ENCODE peak calls at places on chromosomes 6 and 20, in five cellular contexts. One of them, this sample, is unnamed.

GRCh38 chr6:22071655-22072054 is 225.2 kb downstream of the PRL start:
- DNase-seq in HepG2: no peak
- DNase-seq in transverse colon: no peak
- DNase-seq in HAP-1: no peak
- DNase-seq in cardiac fibroblast: peak; percentile 76
- DNase-seq in this sample: no peak

GRCh38 chr6:110608151-110608550 is 131.7 kb upstream of the SLC22A16 start:
- DNase-seq in cardiac fibroblast: no peak
- DNase-seq in transverse colon: no peak
- DNase-seq in HepG2: no peak
- DNase-seq in HAP-1: no peak
- DNase-seq in this sample: no peak

GRCh38 chr6:146871613-146872465 is 273.1 kb downstream of the ADGB start:
- DNase-seq in HepG2: peak; percentile 28
- DNase-seq in HAP-1: no peak
- DNase-seq in cardiac fibroblast: no peak
- DNase-seq in transverse colon: no peak
- DNase-seq in this sample: no peak

GRCh38 chr6:148509789-148510581 is 167.3 kb downstream of the SASH1 start:
- DNase-seq in HAP-1: peak; percentile 43
- DNase-seq in transverse colon: peak; percentile 59
- DNase-seq in HepG2: no peak
- DNase-seq in cardiac fibroblast: peak; percentile 98
- DNase-seq in this sample: no peak

GRCh38 chr6:52725133-52725529 is 38.1 kb downstream of the GSTA2 start:
- DNase-seq in cardiac fibroblast: peak; percentile 46
- DNase-seq in transverse colon: peak; percentile 17
- DNase-seq in HepG2: no peak
- DNase-seq in HAP-1: no peak
- DNase-seq in this sample: no peak

GRCh38 chr6:21438986-21439352 is 154.6 kb upstream of the SOX4 start:
- DNase-seq in transverse colon: no peak
- DNase-seq in HepG2: no peak
- DNase-seq in HAP-1: no peak
- DNase-seq in cardiac fibroblast: no peak
- DNase-seq in this sample: peak; percentile 65

GRCh38 chr6:16885411-16886160 is 124.3 kb upstream of the ATXN1 start:
- DNase-seq in HepG2: no peak
- DNase-seq in HAP-1: peak; percentile 88
- DNase-seq in cardiac fibroblast: no peak
- DNase-seq in transverse colon: no peak
- DNase-seq in this sample: no peak

GRCh38 chr6:72890671-72891070 is 268.8 kb downstream of the KCNQ5 start:
- DNase-seq in transverse colon: no peak
- DNase-seq in HepG2: no peak
- DNase-seq in cardiac fibroblast: no peak
- DNase-seq in HAP-1: no peak
- DNase-seq in this sample: no peak

GRCh38 chr6:14948586-14949245 is 297.2 kb upstream of the JARID2 start:
- DNase-seq in HepG2: no peak
- DNase-seq in cardiac fibroblast: no peak
- DNase-seq in HAP-1: no peak
- DNase-seq in transverse colon: no peak
- DNase-seq in this sample: no peak

DNA sequence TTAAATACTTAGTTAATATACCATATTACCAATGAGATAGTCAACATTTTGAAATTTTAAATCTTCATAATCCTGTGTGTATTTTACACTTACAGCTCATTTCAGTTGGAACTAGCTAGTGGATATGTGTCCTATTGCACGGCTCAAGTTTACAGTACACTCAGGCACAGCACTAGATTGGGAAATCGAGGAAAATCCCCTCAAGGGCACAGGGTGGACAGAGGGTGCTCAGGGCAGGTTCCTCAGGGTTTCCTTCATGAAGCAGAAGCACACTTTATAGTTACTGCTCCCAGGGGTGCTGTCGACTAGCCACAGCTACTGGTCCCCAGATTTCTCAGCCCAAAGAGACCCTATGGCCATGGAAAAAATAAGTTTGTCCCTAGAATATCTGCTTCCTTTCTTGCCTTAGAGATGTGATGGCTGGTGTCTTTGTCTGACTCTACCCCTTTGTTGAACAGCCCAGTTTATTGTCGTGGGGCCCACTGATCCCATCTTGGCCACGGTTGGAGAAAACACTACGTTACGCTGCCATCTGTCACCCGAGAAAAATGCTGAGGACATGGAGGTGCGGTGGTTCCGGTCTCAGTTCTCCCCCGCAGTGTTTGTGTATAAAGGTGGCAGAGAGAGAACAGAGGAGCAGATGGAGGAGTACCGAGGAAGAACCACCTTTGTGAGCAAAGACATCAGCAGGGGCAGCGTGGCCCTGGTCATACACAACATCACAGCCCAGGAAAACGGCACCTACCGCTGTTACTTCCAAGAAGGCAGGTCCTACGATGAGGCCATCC is 1.5 kb downstream of the BTN2A1 start:
- DNase-seq in cardiac fibroblast: no peak
- DNase-seq in transverse colon: no peak
- DNase-seq in HepG2: no peak
- DNase-seq in HAP-1: no peak
- DNase-seq in this sample: no peak
- H3K4me3 ChIP-seq in cardiac fibroblast: no peak overlapping the region
- H3K4me3 ChIP-seq in transverse colon: no peak overlapping the region
- H3K4me3 ChIP-seq in HepG2: no peak overlapping the region
- H3K4me3 ChIP-seq in HAP-1: no peak overlapping the region
- H3K4me3 ChIP-seq in this sample: no peak overlapping the region

GRCh38 chr6:127997472-127998164 is 96.8 kb upstream of the THEMIS start:
- DNase-seq in HepG2: no peak
- DNase-seq in cardiac fibroblast: no peak
- DNase-seq in HAP-1: no peak
- DNase-seq in transverse colon: no peak
- DNase-seq in this sample: peak; percentile 68

GRCh38 chr6:127990081-127990480 is 89.2 kb upstream of the THEMIS start:
- DNase-seq in HAP-1: no peak
- DNase-seq in cardiac fibroblast: no peak
- DNase-seq in HepG2: no peak
- DNase-seq in transverse colon: no peak
- DNase-seq in this sample: no peak

DNA sequence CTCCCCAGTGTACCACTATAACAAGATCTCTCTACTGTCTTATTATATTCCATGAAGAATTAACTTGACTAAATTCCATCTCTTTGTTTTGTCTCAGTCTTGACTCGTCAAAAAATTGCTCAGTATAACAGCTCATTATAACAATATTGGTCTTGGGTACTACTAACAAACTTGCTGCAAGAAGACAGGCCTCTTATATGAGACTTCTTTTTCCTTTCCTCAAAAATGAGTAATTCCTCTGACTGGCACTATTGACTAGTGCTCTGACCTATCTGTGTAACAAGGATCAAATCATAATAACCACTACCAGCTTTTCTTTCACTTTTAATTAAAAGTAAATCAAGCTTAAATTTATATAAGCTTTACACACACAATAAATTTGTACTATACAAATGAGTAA is 91.3 kb upstream of the THEMIS start:
- DNase-seq in HepG2: no peak
- DNase-seq in transverse colon: no peak
- DNase-seq in cardiac fibroblast: no peak
- DNase-seq in HAP-1: no peak
- DNase-seq in this sample: no peak
- H3K4me3 ChIP-seq in HepG2: no peak overlapping the region
- H3K4me3 ChIP-seq in transverse colon: no peak overlapping the region
- H3K4me3 ChIP-seq in cardiac fibroblast: no peak overlapping the region
- H3K4me3 ChIP-seq in HAP-1: no peak overlapping the region
- H3K4me3 ChIP-seq in this sample: no peak overlapping the region

DNA sequence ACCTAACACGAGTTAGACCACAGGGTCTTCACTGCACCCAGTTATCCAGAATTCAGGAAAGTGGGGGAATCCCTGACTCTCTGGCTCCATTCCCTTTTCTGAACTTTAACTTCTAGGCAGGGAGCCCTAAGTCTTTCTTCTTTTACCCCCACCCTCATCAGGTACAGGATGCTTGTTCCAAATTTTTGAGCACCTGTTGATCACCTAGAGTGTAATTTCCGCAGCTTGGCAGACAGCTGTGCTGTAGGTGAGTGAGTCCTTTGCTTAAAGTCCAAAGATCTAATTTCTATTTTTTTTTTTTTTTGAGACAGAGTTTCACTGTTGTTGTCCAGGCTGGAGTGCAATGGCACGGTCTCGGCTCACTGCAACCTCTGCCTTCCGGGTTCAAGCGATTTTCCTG is 89.5 kb upstream of the AKIRIN2 start:
- DNase-seq in cardiac fibroblast: no peak
- DNase-seq in HAP-1: no peak
- DNase-seq in transverse colon: no peak
- DNase-seq in HepG2: no peak
- DNase-seq in this sample: no peak
- H3K4me3 ChIP-seq in cardiac fibroblast: no peak overlapping the region
- H3K4me3 ChIP-seq in HAP-1: no peak overlapping the region
- H3K4me3 ChIP-seq in transverse colon: no peak overlapping the region
- H3K4me3 ChIP-seq in HepG2: no peak overlapping the region
- H3K4me3 ChIP-seq in this sample: no peak overlapping the region

GRCh38 chr20:54067606-54068174 is 2.7 kb downstream of the BCAS1 start:
- DNase-seq in HepG2: peak; percentile 99
- DNase-seq in HAP-1: no peak
- DNase-seq in cardiac fibroblast: peak; percentile 29
- DNase-seq in transverse colon: peak; percentile 82
- DNase-seq in this sample: no peak

GRCh38 chr20:54069501-54069971 is 858 bp downstream of the BCAS1 start:
- DNase-seq in cardiac fibroblast: no peak
- DNase-seq in transverse colon: peak; percentile 39
- DNase-seq in HepG2: no peak
- DNase-seq in HAP-1: no peak
- DNase-seq in this sample: no peak

GRCh38 chr20:54068966-54069365 is 1.4 kb downstream of the BCAS1 start:
- DNase-seq in transverse colon: no peak
- DNase-seq in HepG2: no peak
- DNase-seq in HAP-1: no peak
- DNase-seq in cardiac fibroblast: no peak
- DNase-seq in this sample: no peak

GRCh38 chr20:54070187-54070987 is at the start of gene BCAS1:
- DNase-seq in transverse colon: peak; percentile 83
- DNase-seq in HepG2: peak; percentile 86
- DNase-seq in cardiac fibroblast: no peak
- DNase-seq in HAP-1: no peak
- DNase-seq in this sample: no peak

GRCh38 chr20:54068495-54068894 is 1.9 kb downstream of the BCAS1 start:
- DNase-seq in transverse colon: peak; percentile 35
- DNase-seq in HAP-1: no peak
- DNase-seq in cardiac fibroblast: no peak
- DNase-seq in HepG2: no peak
- DNase-seq in this sample: no peak
- H3K4me3 ChIP-seq in transverse colon: no peak overlapping the region
- H3K4me3 ChIP-seq in HAP-1: no peak overlapping the region
- H3K4me3 ChIP-seq in cardiac fibroblast: no peak overlapping the region
- H3K4me3 ChIP-seq in HepG2: no peak overlapping the region
- H3K4me3 ChIP-seq in this sample: no peak overlapping the region

GRCh38 chr6:166861304-166861703 is 95.0 kb downstream of the RNASET2 start:
- DNase-seq in cardiac fibroblast: no peak
- DNase-seq in HepG2: no peak
- DNase-seq in transverse colon: no peak
- DNase-seq in HAP-1: no peak
- DNase-seq in this sample: no peak
- H3K4me3 ChIP-seq in cardiac fibroblast: no peak overlapping the region
- H3K4me3 ChIP-seq in HepG2: no peak overlapping the region
- H3K4me3 ChIP-seq in transverse colon: no peak overlapping the region
- H3K4me3 ChIP-seq in HAP-1: no peak overlapping the region
- H3K4me3 ChIP-seq in this sample: no peak overlapping the region

DNA sequence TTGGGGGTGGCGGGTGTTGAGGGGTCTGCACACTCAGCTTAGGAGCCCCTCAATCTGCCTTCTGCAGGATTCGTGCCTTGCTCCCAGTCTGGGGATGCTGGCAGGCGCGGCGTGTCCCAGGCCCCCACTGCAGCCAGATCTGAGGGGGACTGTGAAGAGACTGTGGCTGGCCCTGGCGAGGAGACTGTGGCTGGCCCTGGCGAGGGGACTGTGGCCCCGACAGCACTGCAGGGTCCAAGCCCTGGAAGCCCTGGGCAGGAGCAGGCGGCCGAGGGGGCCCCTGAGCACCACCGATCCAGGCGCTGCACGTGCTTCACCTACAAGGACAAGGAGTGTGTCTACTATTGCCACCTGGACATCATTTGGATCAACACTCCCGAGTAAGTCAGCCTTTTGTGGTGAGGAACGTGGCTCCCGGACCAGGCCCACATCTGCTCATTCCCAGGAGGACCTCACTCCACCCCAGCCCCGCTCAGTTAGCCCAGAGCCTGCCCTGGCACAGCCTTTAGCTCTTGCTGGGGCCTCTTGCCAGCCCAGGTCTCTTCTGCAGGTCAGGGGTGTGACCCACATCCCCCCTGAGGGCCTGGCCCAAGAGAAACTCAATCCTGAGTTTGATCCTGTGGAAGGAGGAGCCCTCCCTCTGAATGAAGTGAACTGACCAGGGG is 1.1 kb downstream of the EDN3 start:
- DNase-seq in transverse colon: no peak
- DNase-seq in HepG2: no peak
- DNase-seq in cardiac fibroblast: no peak
- DNase-seq in HAP-1: no peak
- DNase-seq in this sample: no peak
- H3K4me3 ChIP-seq in transverse colon: peak overlapping the region; percentile 49
- H3K4me3 ChIP-seq in HepG2: no peak overlapping the region
- H3K4me3 ChIP-seq in cardiac fibroblast: no peak overlapping the region
- H3K4me3 ChIP-seq in HAP-1: no peak overlapping the region
- H3K4me3 ChIP-seq in this sample: no peak overlapping the region

GRCh38 chr20:46027245-46027853 is 1.7 kb upstream of the SLC12A5 start:
- DNase-seq in transverse colon: no peak
- DNase-seq in cardiac fibroblast: peak; percentile 62
- DNase-seq in HepG2: peak; percentile 63
- DNase-seq in HAP-1: peak; percentile 44
- DNase-seq in this sample: no peak
- H3K4me3 ChIP-seq in transverse colon: no peak overlapping the region
- H3K4me3 ChIP-seq in cardiac fibroblast: no peak overlapping the region
- H3K4me3 ChIP-seq in HepG2: no peak overlapping the region
- H3K4me3 ChIP-seq in HAP-1: no peak overlapping the region
- H3K4me3 ChIP-seq in this sample: no peak overlapping the region

GRCh38 chr6:163412345-163412744 is 2.2 kb upstream of the QKI start:
- DNase-seq in HepG2: no peak
- DNase-seq in HAP-1: no peak
- DNase-seq in transverse colon: no peak
- DNase-seq in cardiac fibroblast: no peak
- DNase-seq in this sample: no peak
- H3K4me3 ChIP-seq in HepG2: peak overlapping the region; percentile 97
- H3K4me3 ChIP-seq in HAP-1: peak overlapping the region; percentile 49
- H3K4me3 ChIP-seq in transverse colon: no peak overlapping the region
- H3K4me3 ChIP-seq in cardiac fibroblast: peak overlapping the region; percentile 61
- H3K4me3 ChIP-seq in this sample: no peak overlapping the region

GRCh38 chr20:63212792-63213191 is 3.1 kb downstream of the YTHDF1 start:
- DNase-seq in HepG2: no peak
- DNase-seq in cardiac fibroblast: no peak
- DNase-seq in HAP-1: no peak
- DNase-seq in transverse colon: no peak
- DNase-seq in this sample: no peak
- H3K4me3 ChIP-seq in HepG2: no peak overlapping the region
- H3K4me3 ChIP-seq in cardiac fibroblast: no peak overlapping the region
- H3K4me3 ChIP-seq in HAP-1: no peak overlapping the region
- H3K4me3 ChIP-seq in transverse colon: no peak overlapping the region
- H3K4me3 ChIP-seq in this sample: no peak overlapping the region

GRCh38 chr6:29553268-29554057 is 6.1 kb downstream of the UBD start:
- DNase-seq in HAP-1: no peak
- DNase-seq in cardiac fibroblast: peak; percentile 57
- DNase-seq in transverse colon: peak; percentile 46
- DNase-seq in HepG2: no peak
- DNase-seq in this sample: no peak
- H3K4me3 ChIP-seq in HAP-1: no peak overlapping the region
- H3K4me3 ChIP-seq in cardiac fibroblast: no peak overlapping the region
- H3K4me3 ChIP-seq in transverse colon: peak overlapping the region; percentile 5
- H3K4me3 ChIP-seq in HepG2: no peak overlapping the region
- H3K4me3 ChIP-seq in this sample: no peak overlapping the region